ENCODE peak calls at places on chromosome 11, in six cellular contexts. J, B, Z, V, F and K are unnamed samples.

GRCh38 chr11:107017433-107018227 is 646 bp downstream of the GUCY1A2 start:
- DNase-seq in J (no peak), B (peak; percentile 72), Z (peak; percentile 22), V (no peak), F (no peak), K (no peak)

GRCh38 chr11:125402436-125402835 is 93.6 kb downstream of the FEZ1 start:
- DNase-seq in J (no peak), B (no peak), Z (no peak), V (no peak), F (no peak), K (no peak)

GRCh38 chr11:36019722-36020121 is 75.9 kb downstream of the LDLRAD3 start:
- DNase-seq in J (no peak), B (no peak), Z (no peak), V (no peak), F (no peak), K (no peak)

GRCh38 chr11:132777067-132777975 is 755.0 kb downstream of the OPCML start:
- DNase-seq in J (no peak), B (no peak), Z (no peak), V (no peak), F (no peak), K (no peak)

GRCh38 chr11:73225851-73226250 is 7.8 kb downstream of the P2RY2 start:
- DNase-seq in J (no peak), B (no peak), Z (no peak), V (no peak), F (no peak), K (no peak)

GRCh38 chr11:18720811-18721575 is 5.0 kb downstream of the IGSF22 start:
- DNase-seq in J (peak; percentile 81), B (peak; percentile 89), Z (peak; percentile 71), V (peak; percentile 81), F (peak; percentile 87), K (peak; percentile 78)

GRCh38 chr11:88174627-88175003 is 628 bp downstream of the RAB38 start:
- DNase-seq in J (peak; percentile 73), B (peak; percentile 60), Z (no peak), V (peak; percentile 62), F (peak; percentile 74), K (peak; percentile 55)

GRCh38 chr11:72525466-72525865 is 91.1 kb upstream of the CLPB start:
- DNase-seq in J (peak; percentile 36), B (no peak), Z (no peak), V (no peak), F (no peak), K (no peak)

GRCh38 chr11:66857234-66857926 is 516 bp downstream of the LRFN4 start:
- DNase-seq in J (no peak), B (no peak), Z (no peak), V (no peak), F (no peak), K (no peak)

GRCh38 chr11:9601041-9601875 is 27.8 kb downstream of the WEE1 start:
- DNase-seq in J (no peak), B (no peak), Z (no peak), V (no peak), F (peak; percentile 39), K (no peak)

GRCh38 chr11:35247428-35247827 is 108.5 kb downstream of the CD44 start:
- DNase-seq in J (peak; percentile 36), B (peak; percentile 34), Z (no peak), V (no peak), F (peak; percentile 26), K (no peak)

GRCh38 chr11:62144641-62145255 is 20.9 kb downstream of the INCENP start:
- DNase-seq in J (peak; percentile 21), B (no peak), Z (no peak), V (no peak), F (no peak), K (peak; percentile 24)

GRCh38 chr11:10233581-10233980 is 60.4 kb downstream of the SBF2 start:
- DNase-seq in J (no peak), B (no peak), Z (no peak), V (no peak), F (no peak), K (no peak)

GRCh38 chr11:15807827-15808226 is 548.5 kb downstream of the SOX6 start:
- DNase-seq in J (no peak), B (no peak), Z (no peak), V (no peak), F (no peak), K (no peak)

GRCh38 chr11:10664005-10664404 is 29.6 kb downstream of the IRAG1 start:
- DNase-seq in J (no peak), B (no peak), Z (no peak), V (no peak), F (no peak), K (no peak)

GRCh38 chr11:115267871-115268270 is 236.3 kb downstream of the CADM1 start:
- DNase-seq in J (no peak), B (no peak), Z (no peak), V (no peak), F (no peak), K (no peak)

GRCh38 chr11:97751405-97751804 is 1269.3 kb upstream of the CNTN5 start:
- DNase-seq in J (no peak), B (no peak), Z (no peak), V (no peak), F (no peak), K (no peak)

GRCh38 chr11:60919320-60919719 is 4.9 kb upstream of the TMEM132A start:
- DNase-seq in J (no peak), B (no peak), Z (no peak), V (no peak), F (no peak), K (no peak)

GRCh38 chr11:1353383-1354124 is 36.2 kb upstream of the BRSK2 start:
- DNase-seq in J (no peak), B (no peak), Z (no peak), V (no peak), F (no peak), K (no peak)

GRCh38 chr11:18299724-18300123 is 22.2 kb downstream of the HPS5 start:
- DNase-seq in J (no peak), B (no peak), Z (no peak), V (no peak), F (no peak), K (no peak)

GRCh38 chr11:120205596-120206161 is 5.2 kb upstream of the OAF start:
- DNase-seq in J (no peak), B (no peak), Z (no peak), V (no peak), F (no peak), K (no peak)

GRCh38 chr11:50298182-50298988 is 265.7 kb downstream of the OR4C45 start:
- DNase-seq in J (no peak), B (no peak), Z (peak; percentile 74), V (no peak), F (no peak), K (no peak)

GRCh38 chr11:46036009-46036408 is 85.2 kb downstream of the PHF21A start:
- DNase-seq in J (no peak), B (no peak), Z (no peak), V (no peak), F (no peak), K (no peak)

GRCh38 chr11:75197512-75198277 is 42.9 kb upstream of the TPBGL start:
- DNase-seq in J (no peak), B (no peak), Z (no peak), V (no peak), F (no peak), K (no peak)

GRCh38 chr11:95923441-95923729 is 522 bp downstream of the MTMR2 start:
- DNase-seq in J (no peak), B (no peak), Z (no peak), V (no peak), F (no peak), K (no peak)

DNA sequence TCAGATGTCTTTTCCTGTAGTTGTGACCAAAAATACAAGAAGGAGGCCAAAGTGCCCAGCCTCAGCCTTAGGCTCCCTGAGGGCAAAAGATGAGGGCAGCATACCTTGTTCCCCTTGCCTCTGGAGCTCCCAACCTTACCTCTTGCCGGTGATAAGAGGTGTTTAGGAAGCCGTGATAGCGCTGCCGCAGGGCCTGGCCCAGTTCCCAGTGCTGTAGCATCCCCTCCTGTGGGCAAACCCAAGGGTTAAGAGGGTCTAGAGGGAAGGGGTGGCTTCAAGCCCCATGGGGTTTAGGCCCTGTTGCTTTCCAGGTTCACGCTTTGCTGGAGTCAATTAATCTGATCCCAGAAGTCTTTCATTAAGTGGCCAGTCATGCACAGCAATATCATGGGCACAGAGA is 1.1 kb downstream of the ACP2 start:
- DNase-seq in J (no peak), B (no peak), Z (no peak), V (no peak), F (no peak), K (no peak)
- TF ChIP-seq POLR2A in J (no peak), B (no peak), Z (no peak), V (no peak), F (no peak), K (no peak)

GRCh38 chr11:2443881-2444300 is 423 bp downstream of the TRPM5 start:
- DNase-seq in J (peak; percentile 48), B (no peak), Z (no peak), V (no peak), F (peak; percentile 61), K (no peak)

GRCh38 chr11:2443406-2443805 is 908 bp downstream of the TRPM5 start:
- DNase-seq in J (no peak), B (no peak), Z (no peak), V (no peak), F (no peak), K (no peak)

GRCh38 chr11:2445107-2445947 is 519 bp downstream of the KCNQ1 start:
- DNase-seq in J (peak; percentile 55), B (no peak), Z (no peak), V (no peak), F (no peak), K (no peak)

GRCh38 chr11:2445948-2446551 is 1.2 kb downstream of the KCNQ1 start:
- DNase-seq in J (peak; percentile 87), B (no peak), Z (no peak), V (no peak), F (peak; percentile 58), K (no peak)

GRCh38 chr11:2444301-2445106 is at the start of the genes KCNQ1 and TRPM5:
- DNase-seq in J (peak; percentile 88), B (no peak), Z (peak; percentile 98), V (no peak), F (peak; percentile 87), K (no peak)
- TF ChIP-seq POLR2A in J (no peak), B (peak; percentile 57), Z (no peak), V (no peak), F (no peak), K (no peak)

GRCh38 chr11:118789501-118790356 is 1.2 kb downstream of the DDX6 start:
- DNase-seq in J (no peak), B (no peak), Z (peak; percentile 16), V (peak; percentile 35), F (no peak), K (no peak)

GRCh38 chr11:118791015-118791960 is at the start of gene DDX6:
- DNase-seq in J (peak; percentile 93), B (peak; percentile 88), Z (peak; percentile 91), V (peak; percentile 85), F (peak; percentile 92), K (peak; percentile 96)

GRCh38 chr11:118790357-118791014 is 478 bp downstream of the DDX6 start:
- DNase-seq in J (peak; percentile 43), B (peak; percentile 67), Z (no peak), V (peak; percentile 48), F (peak; percentile 71), K (peak; percentile 52)

GRCh38 chr11:118792642-118793124 is 1.7 kb upstream of the DDX6 start:
- DNase-seq in J (peak; percentile 68), B (peak; percentile 83), Z (peak; percentile 68), V (peak; percentile 83), F (peak; percentile 85), K (peak; percentile 77)

GRCh38 chr11:118791961-118792578 is 1.1 kb upstream of the DDX6 start:
- DNase-seq in J (peak; percentile 37), B (peak; percentile 36), Z (peak; percentile 43), V (no peak), F (peak; percentile 45), K (peak; percentile 55)
- TF ChIP-seq POLR2A in J (no peak), B (no peak), Z (no peak), V (no peak), F (no peak), K (no peak)

GRCh38 chr11:121453589-121454299 is 977 bp upstream of the SORL1-AS1 start:
- DNase-seq in J (no peak), B (no peak), Z (no peak), V (no peak), F (no peak), K (no peak)
- TF ChIP-seq POLR2A in J (no peak), B (no peak), Z (no peak), V (no peak), F (no peak), K (no peak)